ENCODE peak calls at places on chromosome 22, in five cellular contexts. B is neural progenitor cell, T is upper lobe of right lung, G is cardiac muscle cell, I is pancreas. Y is an unnamed sample. For H3K9me3, the result is how much of the 10 kb centered on the place peaks cover.

GRCh38 chr22:25053153-25053805 is 100.8 kb downstream of the KIAA1671 start:
- DNase-seq in T (no peak), B (no peak), G (no peak), I (no peak), Y (no peak)

GRCh38 chr22:23233746-23234408 is 53.6 kb downstream of the BCR start:
- DNase-seq in B (no peak), T (no peak), I (no peak), G (no peak), Y (no peak)

GRCh38 chr22:20033045-20033706 is 12.3 kb downstream of the TANGO2 start:
- DNase-seq in G (no peak), I (peak), T (no peak), B (no peak), Y (no peak)

GRCh38 chr22:44439356-44440223 is 58.4 kb downstream of the RTL6 start:
- DNase-seq in B (no peak), G (no peak), T (peak), I (no peak), Y (no peak)

GRCh38 chr22:29916007-29916544 is 33.1 kb downstream of the MTMR3 start:
- DNase-seq in G (no peak), I (no peak), B (no peak), T (no peak), Y (no peak)

GRCh38 chr22:35368386-35368785 is 12.5 kb upstream of the HMOX1 start:
- DNase-seq in I (no peak), B (no peak), T (no peak), G (no peak), Y (no peak)

GRCh38 chr22:32905400-32905799 is 103.9 kb downstream of the TIMP3 start:
- DNase-seq in B (no peak), I (no peak), T (no peak), G (peak), Y (no peak)

GRCh38 chr22:28435271-28435825 is 244.3 kb downstream of the TTC28 start:
- DNase-seq in I (peak), G (no peak), B (no peak), T (no peak), Y (no peak)

GRCh38 chr22:37045958-37046357 is 5.6 kb upstream of the KCTD17 start:
- DNase-seq in B (peak), T (no peak), G (peak), I (no peak), Y (no peak)

GRCh38 chr22:29716814-29717213 is 3.0 kb upstream of the CABP7 start:
- DNase-seq in B (peak), I (peak), G (peak), T (no peak), Y (peak)

GRCh38 chr22:44585559-44586121 is 87.6 kb upstream of the RTL6 start:
- DNase-seq in G (no peak), T (peak), I (no peak), B (no peak), Y (no peak)

GRCh38 chr22:38696606-38697005 is 4.1 kb downstream of the JOSD1 start:
- DNase-seq in B (no peak), I (no peak), T (no peak), G (no peak), Y (no peak)

GRCh38 chr22:35452810-35453743 is 53.1 kb downstream of the MCM5 start:
- DNase-seq in T (no peak), I (no peak), B (no peak), G (peak), Y (no peak)

DNA sequence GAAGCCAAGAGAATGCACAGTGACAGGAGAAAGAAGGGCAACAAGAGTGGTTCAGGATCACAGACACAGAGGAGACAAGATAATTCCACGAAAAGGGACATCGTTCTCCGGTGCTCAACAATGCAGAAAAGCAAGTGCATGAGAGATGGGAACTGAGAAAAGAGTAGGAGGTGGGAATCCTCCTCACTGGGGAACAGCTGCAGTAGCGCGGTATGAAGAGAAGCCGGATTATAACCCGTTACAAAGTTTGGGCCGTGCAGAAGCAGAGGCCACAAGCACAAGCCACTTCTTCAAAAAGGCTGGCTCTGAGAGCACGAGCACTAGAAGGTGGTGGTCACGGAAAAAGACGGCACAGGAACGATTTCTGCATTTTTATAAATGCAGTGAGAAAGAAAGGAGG is 114.2 kb upstream of the BID start:
- DNase-seq in T (no peak), I (no peak), G (no peak), B (no peak), Y (no peak)
- H3K9me3 ChIP-seq in T (under half), I (under half), G (under half), B (under half), Y (under half)

DNA sequence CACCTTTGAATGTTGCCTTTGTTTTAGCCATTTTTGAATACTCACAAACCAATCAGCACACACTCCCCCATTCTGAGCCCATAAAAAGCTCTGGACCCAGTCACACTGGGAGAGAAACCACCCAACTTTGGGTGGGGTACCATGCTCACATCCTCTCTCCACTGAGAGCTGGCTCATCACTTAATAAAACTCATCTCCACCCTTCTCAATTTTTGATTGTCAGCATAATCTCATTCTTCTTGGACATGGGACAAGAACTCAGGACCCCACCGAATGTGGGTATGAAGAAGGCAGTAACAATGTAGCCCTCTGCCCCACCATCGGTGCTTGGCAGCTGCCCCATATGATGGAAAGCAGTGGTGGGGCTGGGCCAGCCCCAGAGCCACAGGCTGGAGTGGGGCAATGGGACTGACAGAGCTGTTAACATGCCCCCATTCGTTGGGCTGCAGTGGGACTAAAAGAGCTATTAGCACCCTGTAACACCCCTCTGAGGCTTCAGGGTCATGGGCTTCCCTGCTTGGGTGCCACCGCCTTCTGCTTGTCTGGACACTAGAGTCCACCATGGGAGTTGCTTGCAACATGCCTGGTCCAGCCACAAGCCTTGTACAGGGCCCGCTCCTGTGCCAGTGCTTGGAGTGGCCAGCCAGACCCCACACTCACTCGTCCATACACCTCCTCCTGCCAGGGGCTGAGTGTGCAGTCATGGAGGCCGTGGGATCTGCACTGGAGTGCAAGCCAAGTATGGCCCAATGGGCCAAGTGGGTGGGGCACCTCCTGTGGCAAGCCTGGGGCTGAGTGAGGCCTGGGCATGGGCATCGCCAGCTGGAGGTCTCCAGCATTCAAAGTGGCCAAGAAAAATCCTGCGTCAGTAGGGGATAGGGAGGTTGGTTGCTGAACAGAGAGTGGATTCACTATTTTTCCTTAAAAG is 471.1 kb downstream of the TBC1D22A start:
- DNase-seq in B (no peak), I (no peak), T (no peak), G (no peak), Y (no peak)
- H3K9me3 ChIP-seq in B (under half), I (under half), T (under half), G (under half), Y (under half)

DNA sequence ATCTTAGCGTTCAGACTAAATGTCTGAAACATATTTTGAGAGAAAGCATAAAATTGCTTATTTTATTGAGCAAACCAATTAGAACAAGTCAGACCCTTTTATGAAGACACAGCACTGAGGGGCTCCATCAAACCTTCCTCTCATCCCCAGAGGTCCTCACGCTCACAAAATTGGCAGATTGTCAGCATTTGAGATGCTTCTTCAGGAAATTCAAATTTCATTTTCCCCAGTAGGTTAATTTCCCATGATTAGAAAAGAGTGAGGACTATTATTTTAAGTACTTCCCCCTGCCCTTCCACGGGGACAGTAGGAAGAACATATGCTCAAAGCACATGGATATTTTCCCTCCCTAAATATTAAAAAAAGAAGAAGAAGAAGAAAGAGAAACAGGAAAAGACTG is 851.8 kb downstream of the BRD1 start:
- DNase-seq in I (no peak), T (no peak), B (no peak), G (no peak), Y (no peak)
- H3K9me3 ChIP-seq in I (under half), T (under half), B (under half), G (under half), Y (under half)

GRCh38 chr22:31343235-31344191 is 2.6 kb downstream of the PATZ1 start:
- DNase-seq in I (peak), B (peak), T (peak), G (peak), Y (no peak)

GRCh38 chr22:31342389-31343125 is 3.6 kb downstream of the PATZ1 start:
- DNase-seq in G (no peak), B (peak), I (peak), T (no peak), Y (no peak)

GRCh38 chr22:31340360-31340759 is 5.8 kb downstream of the PATZ1 start:
- DNase-seq in B (no peak), I (no peak), G (no peak), T (no peak), Y (no peak)

GRCh38 chr22:31340765-31341247 is 5.3 kb downstream of the PATZ1 start:
- DNase-seq in T (no peak), B (no peak), I (no peak), G (no peak), Y (no peak)

GRCh38 chr22:31341386-31342088 is 4.6 kb downstream of the PATZ1 start:
- DNase-seq in T (no peak), I (no peak), B (no peak), G (no peak), Y (no peak)
- H3K9me3 ChIP-seq in T (under half), I (under half), B (under half), G (under half), Y (under half)

DNA sequence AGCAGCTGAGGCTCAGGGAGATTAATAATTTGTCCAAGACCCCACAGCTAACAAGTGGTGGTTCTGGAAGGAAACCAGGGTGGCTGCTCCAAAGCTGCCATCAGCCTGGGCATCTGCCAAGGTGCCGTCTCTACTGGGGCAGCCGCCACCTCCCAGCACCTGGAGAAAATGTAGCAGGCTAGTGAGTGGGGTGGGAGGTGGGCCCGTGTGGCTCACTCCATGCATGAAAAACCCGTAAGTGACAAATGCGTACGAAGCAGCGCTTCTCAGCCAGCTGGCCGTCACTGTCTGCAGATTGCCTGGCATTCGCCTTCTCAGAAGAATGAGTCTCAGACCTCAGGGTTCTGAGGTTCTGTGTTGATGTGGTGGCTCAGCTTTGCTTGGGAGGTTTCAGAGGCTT is 976.8 kb downstream of the TBC1D22A start:
- DNase-seq in B (no peak), G (no peak), T (no peak), I (no peak), Y (no peak)
- H3K9me3 ChIP-seq in B (under half), G (under half), T (under half), I (under half), Y (under half)

DNA sequence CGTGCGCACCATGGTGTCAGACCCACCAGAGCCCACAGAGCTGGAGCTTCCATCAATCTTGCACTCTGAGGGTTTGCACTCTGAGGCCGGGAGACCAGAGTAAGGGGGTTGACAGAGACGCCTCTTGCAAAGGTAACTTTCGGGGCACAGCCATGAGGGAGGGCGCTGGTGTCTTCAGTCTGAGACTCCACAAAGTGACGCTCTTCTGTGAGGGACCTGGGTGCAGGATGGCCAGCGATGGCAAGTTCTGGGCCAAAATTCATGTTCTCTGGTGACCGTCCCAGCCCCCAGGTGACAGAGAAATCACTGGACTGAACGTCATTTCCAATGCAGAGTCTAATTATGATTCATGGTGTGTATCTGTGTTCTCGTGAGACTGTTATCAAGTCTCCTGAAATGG is 1395.2 kb downstream of the TBC1D22A start:
- DNase-seq in I (no peak), B (no peak), T (no peak), G (no peak), Y (no peak)
- H3K9me3 ChIP-seq in I (under half), B (under half), T (under half), G (under half), Y (under half)

DNA sequence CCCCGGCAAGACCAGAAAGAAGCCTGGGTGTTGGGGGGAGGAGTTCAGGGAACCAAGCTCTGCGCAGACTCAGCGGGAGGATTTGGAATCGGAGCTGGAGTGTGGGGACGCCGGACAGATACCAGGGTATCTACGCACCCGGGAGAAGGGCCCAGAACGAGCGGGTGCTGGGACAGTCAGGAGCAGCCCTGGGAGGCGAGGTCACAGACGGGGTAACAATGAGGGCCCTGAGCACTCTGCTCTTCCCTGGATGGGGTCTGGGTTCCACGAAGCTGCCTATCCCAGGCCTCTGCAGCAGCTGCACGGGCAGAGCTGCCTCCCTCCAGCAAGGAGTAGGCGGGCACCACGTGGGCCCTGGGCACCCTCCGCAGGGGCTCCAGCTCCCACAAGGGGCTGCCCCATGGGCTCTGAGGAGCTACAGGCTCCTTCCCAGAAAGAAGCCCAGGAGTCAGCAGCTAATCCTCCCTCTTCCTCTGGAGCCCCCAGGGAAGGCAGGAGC is 197.2 kb downstream of the BRD1 start:
- DNase-seq in B (peak), T (no peak), G (no peak), I (no peak), Y (no peak)
- H3K9me3 ChIP-seq in B (under half), T (under half), G (under half), I (under half), Y (under half)

GRCh38 chr22:49193901-49194465 is 633.7 kb downstream of the BRD1 start:
- DNase-seq in I (no peak), T (peak), B (no peak), G (no peak), Y (no peak)

GRCh38 chr22:49197500-49197899 is 630.2 kb downstream of the BRD1 start:
- DNase-seq in G (peak), T (peak), I (no peak), B (peak), Y (no peak)

GRCh38 chr22:49196046-49196511 is 631.6 kb downstream of the BRD1 start:
- DNase-seq in T (no peak), I (no peak), B (no peak), G (no peak), Y (no peak)

GRCh38 chr22:49193348-49193747 is 634.3 kb downstream of the BRD1 start:
- DNase-seq in G (no peak), T (peak), I (no peak), B (no peak), Y (no peak)

DNA sequence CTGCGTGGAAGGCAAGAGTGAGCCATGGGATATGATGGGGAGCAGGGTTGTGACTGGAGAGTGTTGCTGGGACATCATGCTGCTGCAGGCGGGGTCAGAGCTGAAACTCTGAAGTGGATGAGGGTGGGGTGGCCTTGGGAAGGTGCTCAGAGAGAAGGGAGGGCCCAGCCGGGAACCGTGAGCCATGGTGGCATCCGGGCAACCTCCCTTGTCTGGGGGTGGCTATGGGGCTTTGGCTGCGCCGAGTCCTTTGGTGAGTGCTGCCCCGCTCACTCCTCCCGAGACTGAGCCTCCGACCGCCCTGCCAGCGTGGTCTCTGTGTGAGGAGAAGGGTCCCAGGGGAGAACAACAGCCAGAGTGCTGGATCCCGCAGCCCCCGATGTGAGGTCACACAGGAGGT is 632.0 kb downstream of the BRD1 start:
- DNase-seq in G (no peak), T (peak), B (no peak), I (no peak), Y (no peak)
- H3K9me3 ChIP-seq in G (under half), T (under half), B (under half), I (under half), Y (under half)

DNA sequence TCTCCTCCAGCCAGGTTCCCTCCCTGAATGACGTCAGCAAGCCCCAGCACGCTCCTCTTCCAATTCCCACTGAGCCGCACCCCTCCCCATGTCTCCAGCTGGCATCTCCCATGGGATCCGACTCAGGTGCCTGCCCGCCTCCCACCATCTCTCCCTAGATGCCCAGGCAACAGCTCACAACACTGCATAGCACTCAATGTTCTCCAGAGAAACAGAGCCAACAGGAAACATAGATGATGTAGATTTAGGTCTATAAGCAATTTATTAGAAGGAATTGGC is 532.3 kb downstream of the BRD1 start:
- DNase-seq in G (no peak), T (no peak), I (no peak), B (no peak), Y (no peak)
- H3K9me3 ChIP-seq in G (under half), T (under half), I (under half), B (under half), Y (under half)

GRCh38 chr22:47600791-47601400 is 838.4 kb downstream of the TBC1D22A start:
- DNase-seq in G (no peak), T (peak), I (no peak), B (no peak), Y (no peak)

GRCh38 chr22:47599753-47600152 is 837.3 kb downstream of the TBC1D22A start:
- DNase-seq in I (no peak), G (no peak), T (peak), B (no peak), Y (no peak)

GRCh38 chr22:47600281-47600680 is 837.8 kb downstream of the TBC1D22A start:
- DNase-seq in I (no peak), T (peak), G (no peak), B (no peak), Y (no peak)

GRCh38 chr22:47602732-47603131 is 840.3 kb downstream of the TBC1D22A start:
- DNase-seq in I (no peak), T (no peak), B (no peak), G (no peak), Y (no peak)

DNA sequence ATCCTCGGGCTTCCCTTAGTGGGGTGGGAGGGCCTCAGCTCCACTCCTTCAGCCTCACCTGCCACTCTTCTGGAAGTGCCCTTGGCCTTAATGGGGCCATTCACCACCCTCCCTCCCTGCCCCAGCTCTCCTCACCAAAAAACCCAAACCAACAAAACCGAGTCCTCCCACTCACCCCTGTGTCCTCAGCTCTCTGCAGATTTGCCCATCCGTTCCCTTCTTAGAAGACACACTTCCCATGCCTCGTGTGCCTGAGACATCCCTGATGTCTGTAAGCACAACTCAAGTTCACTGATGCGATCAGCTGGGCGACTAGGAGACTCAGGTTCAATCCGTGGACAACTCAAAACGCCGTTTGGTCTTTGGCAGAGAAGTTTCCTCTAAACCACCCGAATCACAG is 839.2 kb downstream of the TBC1D22A start:
- DNase-seq in B (no peak), G (no peak), I (no peak), T (no peak), Y (no peak)
- H3K9me3 ChIP-seq in B (under half), G (under half), I (under half), T (under half), Y (under half)